ENCODE peak calls at places on chromosomes 2 and 18, in four cellular contexts. Q is transverse colon, E is stomach, H is adrenal gland. Y is an unnamed sample.

GRCh38 chr2:16933355-16933754 is 267.7 kb upstream of the CYRIA start:
- DNase-seq in Q (no peak), E (no peak), H (no peak), Y (no peak)

GRCh38 chr18:22828171-22828570 is 105.0 kb upstream of the RBBP8 start:
- DNase-seq in Q (no peak), E (no peak), H (no peak), Y (no peak)

GRCh38 chr18:77054288-77054605 is 78.3 kb downstream of the MBP start:
- DNase-seq in Q (no peak), E (no peak), H (no peak), Y (no peak)

GRCh38 chr2:235707411-235708096 is 213.7 kb downstream of the AGAP1 start:
- DNase-seq in Q (no peak), E (no peak), H (no peak), Y (no peak)

GRCh38 chr2:102044967-102045489 is 53.3 kb downstream of the IL1R2 start:
- DNase-seq in Q (no peak), E (no peak), H (no peak), Y (no peak)

GRCh38 chr18:43129946-43130523 is 14.6 kb upstream of the RIT2 start:
- DNase-seq in Q (no peak), E (no peak), H (no peak), Y (no peak)

GRCh38 chr2:64212801-64213321 is 68.6 kb upstream of the PELI1 start:
- DNase-seq in Q (no peak), E (no peak), H (no peak), Y (no peak)

GRCh38 chr2:39772812-39773152 is 6.3 kb downstream of the THUMPD2 start:
- DNase-seq in Q (no peak), E (no peak), H (no peak), Y (no peak)

GRCh38 chr2:160022162-160022561 is 40.3 kb downstream of the PLA2R1 start:
- DNase-seq in Q (no peak), E (no peak), H (no peak), Y (no peak)

GRCh38 chr2:160328748-160329147 is 128.7 kb upstream of the ITGB6 start:
- DNase-seq in Q (no peak), E (no peak), H (no peak), Y (no peak)

GRCh38 chr2:223908304-223909047 is 36.7 kb downstream of the WDFY1 start:
- DNase-seq in Q (no peak), E (peak; percentile 51), H (no peak), Y (no peak)

GRCh38 chr2:233108611-233109490 is 48.7 kb downstream of the INPP5D start:
- DNase-seq in Q (no peak), E (no peak), H (no peak), Y (no peak)

GRCh38 chr18:55109818-55110414 is 150.7 kb upstream of the CCDC68 start:
- DNase-seq in Q (no peak), E (no peak), H (no peak), Y (no peak)

GRCh38 chr18:26706796-26707406 is 158.5 kb upstream of the KCTD1 start:
- DNase-seq in Q (no peak), E (peak; percentile 42), H (no peak), Y (no peak)

GRCh38 chr2:98311771-98312545 is 34.3 kb upstream of the CNGA3 start:
- DNase-seq in Q (no peak), E (no peak), H (no peak), Y (no peak)

GRCh38 chr2:3170792-3171455 is 206.7 kb downstream of the EIPR1 start:
- DNase-seq in Q (no peak), E (no peak), H (no peak), Y (no peak)

GRCh38 chr2:205658572-205658971 is 23.7 kb upstream of the NRP2 start:
- DNase-seq in Q (no peak), E (no peak), H (no peak), Y (no peak)

GRCh38 chr2:177030391-177031000 is 182.1 kb upstream of the HNRNPA3 start:
- DNase-seq in Q (no peak), E (no peak), H (no peak), Y (no peak)

GRCh38 chr2:241161646-241162281 is 11.5 kb downstream of the PPP1R7 start:
- DNase-seq in Q (peak; percentile 39), E (peak; percentile 31), H (peak; percentile 70), Y (peak; percentile 79)

GRCh38 chr2:169707626-169708025 is 13.4 kb downstream of the PHOSPHO2 start:
- DNase-seq in Q (no peak), E (no peak), H (no peak), Y (no peak)

GRCh38 chr2:15559800-15560403 is 1.2 kb downstream of the NBAS start:
- DNase-seq in Q (no peak), E (no peak), H (no peak), Y (no peak)

GRCh38 chr2:111222204-111222866 is 101.6 kb downstream of the BCL2L11 start:
- DNase-seq in Q (no peak), E (no peak), H (no peak), Y (no peak)

DNA sequence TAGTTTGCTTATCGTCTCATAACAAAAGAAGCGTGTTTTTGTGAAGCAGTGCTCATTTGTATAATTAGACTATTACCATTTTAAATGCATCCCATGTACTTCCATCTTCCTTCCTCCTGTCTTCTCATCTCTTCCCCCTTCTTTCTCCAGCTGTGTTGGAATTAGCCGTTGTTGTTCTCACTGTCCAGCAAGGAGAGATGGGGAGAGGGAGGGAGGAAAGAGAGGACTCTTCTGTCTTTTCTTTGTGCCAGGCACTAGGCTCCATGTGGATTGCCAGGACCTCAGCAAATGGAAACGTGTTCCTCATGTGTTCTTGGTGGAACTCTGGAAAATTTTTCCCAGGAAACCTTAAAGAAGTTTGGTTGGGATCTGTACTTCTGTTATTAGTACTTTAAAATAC is 131.7 kb downstream of the PHLPP1 start:
- DNase-seq in Q (no peak), E (no peak), H (no peak), Y (no peak)
- TF ChIP-seq POLR2A in Q (no peak), E (no peak), H (no peak), Y (no peak)

GRCh38 chr2:86037141-86037794 is 68.4 kb downstream of the POLR1A start:
- DNase-seq in Q (peak; percentile 49), E (peak; percentile 49), H (no peak), Y (peak; percentile 82)
- H3K27ac ChIP-seq in Q (peak overlapping the region; percentile 87), E (peak overlapping the region; percentile 90), H (peak overlapping the region; percentile 89), Y (peak overlapping the region; percentile 76)

GRCh38 chr18:9827856-9828793 is 57.6 kb upstream of the TXNDC2 start:
- DNase-seq in Q (peak; percentile 61), E (peak; percentile 56), H (peak; percentile 67), Y (no peak)
- TF ChIP-seq POLR2A in Q (no peak), E (no peak), H (no peak), Y (no peak)

GRCh38 chr18:59059140-59059539 is 80.5 kb upstream of the SEC11C start:
- DNase-seq in Q (no peak), E (no peak), H (no peak), Y (no peak)

GRCh38 chr18:59055345-59056032 is 84.2 kb upstream of the SEC11C start:
- DNase-seq in Q (no peak), E (no peak), H (no peak), Y (no peak)

GRCh38 chr18:59056706-59057492 is 82.8 kb upstream of the SEC11C start:
- DNase-seq in Q (peak; percentile 83), E (peak; percentile 85), H (peak; percentile 76), Y (peak; percentile 80)

GRCh38 chr18:59057969-59058368 is 81.7 kb upstream of the SEC11C start:
- DNase-seq in Q (no peak), E (no peak), H (no peak), Y (no peak)

DNA sequence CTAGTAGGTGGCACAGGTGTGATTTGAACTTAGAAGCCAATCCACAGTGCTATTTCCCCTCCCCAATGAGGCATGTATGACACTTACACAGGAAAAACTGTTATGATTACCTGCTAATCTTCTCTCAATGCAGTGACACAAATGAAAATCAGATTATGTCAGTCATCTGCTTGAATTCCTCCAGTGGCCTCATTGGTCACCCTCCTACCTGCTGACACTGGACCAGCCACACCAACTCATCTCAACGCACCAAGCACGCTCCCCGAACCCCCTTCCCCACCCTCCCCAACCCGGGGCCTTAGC is 82.2 kb upstream of the SEC11C start:
- DNase-seq in Q (no peak), E (no peak), H (no peak), Y (no peak)
- H3K27ac ChIP-seq in Q (no peak overlapping the region), E (no peak overlapping the region), H (no peak overlapping the region), Y (no peak overlapping the region)

GRCh38 chr18:67599277-67599676 is 82.8 kb upstream of the DSEL start:
- DNase-seq in Q (no peak), E (no peak), H (no peak), Y (no peak)

GRCh38 chr18:67600781-67601180 is 84.3 kb upstream of the DSEL start:
- DNase-seq in Q (no peak), E (no peak), H (no peak), Y (no peak)

GRCh38 chr18:67597759-67598158 is 81.2 kb upstream of the DSEL start:
- DNase-seq in Q (no peak), E (no peak), H (no peak), Y (no peak)

GRCh38 chr18:67596003-67596402 is 79.5 kb upstream of the DSEL start:
- DNase-seq in Q (no peak), E (no peak), H (no peak), Y (no peak)

GRCh38 chr18:67600181-67600631 is 83.7 kb upstream of the DSEL start:
- DNase-seq in Q (no peak), E (no peak), H (no peak), Y (no peak)
- TF ChIP-seq POLR2A in Q (no peak), E (no peak), H (no peak), Y (no peak)

DNA sequence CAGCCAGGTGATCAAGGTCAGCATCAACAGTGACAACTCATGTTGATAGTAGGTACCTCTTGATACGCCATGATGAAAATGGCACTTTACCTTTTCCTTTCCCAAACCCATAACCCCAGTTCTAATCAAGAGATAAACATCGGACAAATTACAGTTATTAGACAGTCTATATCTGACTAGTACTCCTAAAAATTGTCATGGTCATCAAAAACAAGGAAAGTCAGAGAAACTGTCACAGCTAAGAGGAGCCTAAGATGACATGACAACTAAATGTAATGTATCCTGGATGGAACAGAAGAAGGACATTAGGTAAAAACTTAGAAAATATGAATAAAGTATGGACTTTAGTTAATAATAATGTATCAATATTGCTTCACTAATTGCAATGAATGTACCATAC is 97.1 kb upstream of the DNMT3A start:
- DNase-seq in Q (no peak), E (no peak), H (no peak), Y (no peak)
- H3K27ac ChIP-seq in Q (no peak overlapping the region), E (no peak overlapping the region), H (no peak overlapping the region), Y (no peak overlapping the region)

Y was measured in heart left ventricle.